ENCODE peak calls at places on chromosomes 7 and 10, in five cellular contexts. Q is gastrocnemius medialis, G is ovary, O is transverse colon, Z is vagina. L is an unnamed sample.
A peak's percentile ranks its signal among the peaks of the same experiment; 100 is the strongest.

GRCh38 chr7:45646996-45647411 is 72.8 kb downstream of the ADCY1 start:
- DNase-seq in Z (peak; percentile 47), G (no peak), O (no peak), Q (no peak), L (peak; percentile 59)

GRCh38 chr7:150410680-150411346 is 31.7 kb downstream of the ZNF775 start:
- DNase-seq in G (no peak), Z (no peak), O (no peak), Q (no peak), L (no peak)

GRCh38 chr10:96488161-96488935 is 25.4 kb downstream of the TLL2 start:
- DNase-seq in Q (no peak), G (no peak), O (no peak), Z (no peak), L (no peak)

GRCh38 chr10:72790216-72790990 is 98.5 kb downstream of the MCU start:
- DNase-seq in O (no peak), Q (no peak), Z (no peak), G (no peak), L (no peak)

GRCh38 chr7:111728635-111728995 is 166.3 kb upstream of the IMMP2L start:
- DNase-seq in O (no peak), Z (no peak), G (no peak), Q (no peak), L (no peak)

GRCh38 chr10:13472359-13472758 is 56.5 kb downstream of the BEND7 start:
- DNase-seq in Q (no peak), O (no peak), G (no peak), Z (no peak), L (no peak)

GRCh38 chr10:101060951-101061813 is 607 bp upstream of the KAZALD1 start:
- DNase-seq in O (peak; percentile 96), Z (no peak), Q (peak; percentile 87), G (peak; percentile 94), L (peak; percentile 87)

GRCh38 chr10:77641344-77641743 is 3.7 kb upstream of the KCNMA1 start:
- DNase-seq in G (no peak), O (no peak), Q (no peak), Z (no peak), L (no peak)

GRCh38 chr10:9596368-9596920 is 1421.2 kb upstream of the CELF2 start:
- DNase-seq in G (no peak), O (no peak), Z (no peak), Q (no peak), L (no peak)

GRCh38 chr10:89458289-89458688 is 43.9 kb downstream of the IFIT5 start:
- DNase-seq in G (no peak), O (no peak), Q (no peak), Z (no peak), L (no peak)

GRCh38 chr10:128382225-128382624 is 256.0 kb upstream of the MKI67 start:
- DNase-seq in Q (no peak), O (no peak), G (no peak), Z (no peak), L (no peak)

GRCh38 chr7:32892521-32893224 is 1.1 kb upstream of the KBTBD2 start:
- DNase-seq in G (peak; percentile 65), Q (no peak), Z (no peak), O (peak; percentile 49), L (peak; percentile 88)

GRCh38 chr7:92446869-92447238 is 428 bp upstream of the GATAD1 start:
- DNase-seq in O (peak; percentile 17), Q (no peak), G (no peak), Z (no peak), L (no peak)
- TF ChIP-seq CTCF in O (no peak), Q (no peak), G (no peak), Z (no peak), L (no peak)

GRCh38 chr10:27242473-27242950 is 1.9 kb upstream of the ACBD5 start:
- DNase-seq in G (no peak), Q (no peak), Z (no peak), O (no peak), L (no peak)

GRCh38 chr10:27242951-27243551 is 2.5 kb upstream of the ACBD5 start:
- DNase-seq in G (peak; percentile 74), Q (peak; percentile 36), O (peak; percentile 65), Z (no peak), L (peak; percentile 83)

GRCh38 chr10:27241640-27242472 is 1.3 kb upstream of the ACBD5 start:
- DNase-seq in O (peak; percentile 94), G (peak; percentile 94), Q (peak; percentile 86), Z (peak; percentile 95), L (peak; percentile 98)

GRCh38 chr10:27240891-27241639 is 468 bp upstream of the ACBD5 start:
- DNase-seq in O (peak; percentile 17), G (peak; percentile 78), Q (no peak), Z (peak; percentile 87), L (peak; percentile 30)

GRCh38 chr10:27240212-27240890 is at the start of gene ACBD5:
- DNase-seq in Q (peak; percentile 90), O (peak; percentile 90), Z (peak; percentile 94), G (peak; percentile 91), L (peak; percentile 91)
- TF ChIP-seq POLR2A in Q (peak; percentile 75), O (peak; percentile 87), Z (no peak), G (peak; percentile 43), L (no peak)

GRCh38 chr10:93357680-93358079 is 124.5 kb downstream of the MYOF start:
- DNase-seq in Z (no peak), O (no peak), G (no peak), Q (no peak), L (no peak)
- TF ChIP-seq CTCF in Z (no peak), O (peak; percentile 52), G (no peak), Q (no peak), L (no peak)

DNA sequence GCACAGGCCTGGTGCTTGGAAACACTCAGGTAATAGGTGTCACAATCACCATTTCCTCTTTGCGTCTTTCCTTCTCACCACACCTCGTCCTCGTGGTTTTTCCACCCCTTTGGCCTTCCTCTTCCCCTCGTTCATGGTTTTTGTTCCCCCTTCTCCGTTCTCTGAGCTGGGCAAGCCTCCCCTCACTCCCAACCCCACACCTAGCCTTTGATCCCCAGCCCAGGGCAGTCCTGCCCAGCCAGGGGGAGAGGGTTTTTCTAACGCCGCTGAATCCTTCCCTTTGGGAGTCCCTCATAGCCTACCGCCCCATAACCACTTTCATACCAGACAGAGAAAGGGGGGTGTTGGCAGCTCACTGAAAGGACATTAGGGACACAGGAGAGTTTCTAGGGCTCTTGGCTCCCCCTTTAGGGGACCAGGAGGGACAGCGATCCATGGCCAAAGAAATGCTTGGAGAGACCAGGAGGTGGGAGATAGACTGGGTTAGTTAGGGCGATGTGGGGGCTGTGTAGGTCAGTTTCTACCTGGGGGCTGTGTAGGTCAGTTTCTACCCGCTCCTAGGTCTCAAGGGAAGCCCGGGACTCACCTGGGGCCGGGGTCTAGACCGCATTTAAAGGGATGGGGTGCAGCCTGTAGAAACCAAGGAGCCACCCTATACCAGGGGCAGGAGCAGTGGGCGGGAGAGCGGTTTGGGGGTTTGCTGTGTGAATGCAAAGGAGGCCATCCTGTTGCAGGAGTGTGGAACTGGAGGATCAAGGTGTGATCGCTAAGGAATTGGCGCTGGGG is 1.4 kb downstream of the EPHB4 start:
- DNase-seq in Q (no peak), O (no peak), G (peak; percentile 41), Z (no peak), L (no peak)
- TF ChIP-seq POLR2A in Q (no peak), O (no peak), G (no peak), Z (no peak), L (no peak)

GRCh38 chr7:95899919-95900513 is 127.7 kb downstream of the DYNC1I1 start:
- DNase-seq in G (no peak), O (no peak), Z (no peak), Q (no peak), L (no peak)
- TF ChIP-seq CTCF in G (no peak), O (no peak), Z (no peak), Q (no peak), L (no peak)

GRCh38 chr7:92546856-92547497 is 18.4 kb downstream of the RBM48 start:
- DNase-seq in G (no peak), O (no peak), Q (no peak), Z (no peak), L (no peak)

GRCh38 chr7:92547579-92547978 is 19.0 kb downstream of the RBM48 start:
- DNase-seq in Q (no peak), G (no peak), Z (no peak), O (no peak), L (no peak)

DNA sequence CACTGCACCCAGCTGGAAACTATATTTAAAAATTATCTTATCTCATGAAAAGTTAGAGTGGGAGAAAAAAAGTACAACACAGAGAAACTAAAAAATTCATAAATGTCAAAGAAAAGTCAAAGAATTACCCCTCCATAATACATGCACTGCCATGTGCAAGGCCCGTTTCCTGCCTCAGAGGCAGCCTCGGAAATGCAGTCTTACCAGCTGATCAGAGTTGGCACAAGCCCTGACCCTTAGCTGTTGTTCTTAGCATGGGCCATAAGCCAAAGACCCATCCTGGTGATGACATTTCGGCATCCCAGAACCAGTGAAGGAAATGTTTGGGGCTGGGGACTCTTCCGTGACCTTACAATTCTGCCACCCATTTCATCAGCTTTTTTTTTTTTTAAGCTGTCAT is 21.6 kb downstream of the RBM48 start:
- DNase-seq in Z (no peak), O (no peak), Q (no peak), G (no peak), L (no peak)
- TF ChIP-seq POLR2A in Z (no peak), O (no peak), Q (no peak), G (no peak), L (no peak)

GRCh38 chr10:54983255-54983654 is 182.2 kb upstream of the PCDH15 start:
- DNase-seq in O (no peak), G (no peak), Q (no peak), Z (no peak), L (no peak)

GRCh38 chr10:54985732-54986131 is 184.7 kb upstream of the PCDH15 start:
- DNase-seq in Q (no peak), O (no peak), Z (no peak), G (no peak), L (no peak)
- TF ChIP-seq CTCF in Q (peak; percentile 22), O (no peak), Z (no peak), G (no peak), L (no peak)

GRCh38 chr10:88314362-88314761 is 268.8 kb downstream of the RNLS start:
- DNase-seq in Z (peak; percentile 87), Q (peak; percentile 17), O (no peak), G (no peak), L (no peak)
- TF ChIP-seq POLR2A in Z (no peak), Q (no peak), O (no peak), G (no peak), L (no peak)

DNA sequence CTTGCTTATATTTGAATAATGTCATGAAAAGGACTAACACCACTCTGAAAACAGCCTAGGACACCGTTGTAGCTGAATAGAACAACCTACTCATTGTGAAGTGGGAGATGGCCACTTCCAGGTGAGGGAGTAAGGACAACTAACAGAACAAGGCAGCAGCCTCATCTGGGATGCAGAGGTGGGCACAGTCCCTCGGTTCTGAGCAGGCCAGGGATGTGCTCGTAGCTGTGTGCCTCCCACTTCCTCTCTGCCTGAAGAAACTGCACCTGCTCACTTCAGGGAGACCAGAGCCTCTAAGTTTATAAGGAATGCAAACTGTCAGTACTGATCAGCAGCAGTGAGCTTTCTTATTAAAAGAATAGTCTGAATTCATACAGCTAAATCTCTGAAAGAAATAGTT is 2.5 kb downstream of the VSTM4 start:
- DNase-seq in Z (peak; percentile 75), G (no peak), Q (no peak), O (no peak), L (peak; percentile 23)
- TF ChIP-seq CTCF in Z (no peak), G (no peak), Q (no peak), O (no peak), L (no peak)